ENCODE peak calls at places on chromosomes 7 and 10, in eight cellular contexts. B is putamen; O is AG10803; A is activated CD4-positive, alpha-beta memory T cell treated with anti-CD3 and anti-CD28 coated beads for 36 hours; K is COR-L47; Z is BE2C; R is IMR-90; E is thoracic aorta. G is an unnamed sample.

GRCh38 chr10:28797904-28798371 is 120.6 kb downstream of the BAMBI start:
- DNase-seq in B (no peak), O (no peak), A (no peak), K (no peak), Z (no peak), R (no peak), E (no peak), G (no peak)

GRCh38 chr7:30863694-30864011 is 48.0 kb upstream of the AQP1 start:
- DNase-seq in B (no peak), O (peak), A (no peak), K (no peak), Z (no peak), R (peak), E (no peak), G (no peak)

GRCh38 chr7:104878577-104878976 is 135.4 kb upstream of the KMT2E start:
- DNase-seq in B (no peak), O (no peak), A (peak), K (no peak), Z (no peak), R (no peak), E (no peak), G (no peak)

GRCh38 chr10:100653957-100654834 is 91.2 kb upstream of the PAX2 start:
- DNase-seq in B (no peak), O (peak), A (peak), K (no peak), Z (peak), R (no peak), E (no peak), G (peak)

GRCh38 chr10:83592337-83592935 is 546.9 kb upstream of the GHITM start:
- DNase-seq in B (no peak), O (no peak), A (no peak), K (no peak), Z (no peak), R (no peak), E (no peak), G (no peak)

GRCh38 chr10:93716771-93717170 is 14.4 kb upstream of the FRA10AC1 start:
- DNase-seq in B (no peak), O (no peak), A (no peak), K (no peak), Z (no peak), R (no peak), E (no peak), G (no peak)

GRCh38 chr10:60430836-60431597 is 41.3 kb upstream of the ANK3 start:
- DNase-seq in B (no peak), O (no peak), A (no peak), K (no peak), Z (no peak), R (peak), E (no peak), G (no peak)

GRCh38 chr7:157386979-157387800 is 50.4 kb downstream of the DNAJB6 start:
- DNase-seq in B (peak), O (peak), A (peak), K (peak), Z (peak), R (peak), E (peak), G (peak)

GRCh38 chr10:18700555-18700850 is 41.3 kb downstream of the ARL5B start:
- DNase-seq in B (no peak), O (no peak), A (no peak), K (no peak), Z (no peak), R (no peak), E (no peak), G (no peak)

GRCh38 chr7:43004076-43004475 is 71.9 kb downstream of the MRPL32 start:
- DNase-seq in B (no peak), O (peak), A (no peak), K (no peak), Z (no peak), R (no peak), E (no peak), G (no peak)

GRCh38 chr10:124611738-124612137 is 132.4 kb downstream of the FAM53B start:
- DNase-seq in B (no peak), O (no peak), A (peak), K (no peak), Z (no peak), R (no peak), E (no peak), G (no peak)

GRCh38 chr10:86644412-86645110 is 9.8 kb upstream of the OPN4 start:
- DNase-seq in B (no peak), O (peak), A (peak), K (no peak), Z (no peak), R (peak), E (no peak), G (peak)

GRCh38 chr10:641149-642010 is 48.1 kb downstream of the DIP2C start:
- DNase-seq in B (no peak), O (no peak), A (no peak), K (no peak), Z (no peak), R (no peak), E (no peak), G (no peak)

GRCh38 chr7:75617634-75618234 is 121.0 kb downstream of the HIP1 start:
- DNase-seq in B (peak), O (peak), A (peak), K (no peak), Z (no peak), R (no peak), E (peak), G (no peak)

GRCh38 chr10:73494877-73495225 is 973 bp downstream of the PPP3CB start:
- DNase-seq in B (no peak), O (peak), A (no peak), K (no peak), Z (no peak), R (no peak), E (no peak), G (no peak)

GRCh38 chr10:42983595-42983990 is 93.3 kb upstream of the RET start:
- DNase-seq in B (no peak), O (no peak), A (peak), K (no peak), Z (no peak), R (no peak), E (no peak), G (no peak)

GRCh38 chr7:6271694-6272371 is 591 bp downstream of the CYTH3 start:
- DNase-seq in B (peak), O (no peak), A (peak), K (no peak), Z (peak), R (no peak), E (no peak), G (peak)

GRCh38 chr7:132652507-132652906 is 76.2 kb upstream of the PLXNA4 start:
- DNase-seq in B (no peak), O (no peak), A (no peak), K (no peak), Z (no peak), R (no peak), E (no peak), G (no peak)

GRCh38 chr7:55939514-55940123 is 12.1 kb upstream of the MRPS17 start:
- DNase-seq in B (no peak), O (no peak), A (no peak), K (no peak), Z (no peak), R (no peak), E (no peak), G (no peak)

GRCh38 chr7:22791204-22792158 is 31.2 kb downstream of the TOMM7 start:
- DNase-seq in B (no peak), O (peak), A (no peak), K (no peak), Z (no peak), R (peak), E (no peak), G (no peak)

GRCh38 chr7:118995395-118995794 is 770.9 kb downstream of the ANKRD7 start:
- DNase-seq in B (no peak), O (no peak), A (no peak), K (no peak), Z (no peak), R (peak), E (no peak), G (no peak)

GRCh38 chr10:24622781-24623301 is 100.8 kb downstream of the ARHGAP21 start:
- DNase-seq in B (peak), O (peak), A (no peak), K (no peak), Z (no peak), R (peak), E (no peak), G (no peak)

GRCh38 chr7:1192171-1192676 is 32.2 kb upstream of the ZFAND2A start:
- DNase-seq in B (no peak), O (peak), A (no peak), K (no peak), Z (no peak), R (peak), E (no peak), G (no peak)

GRCh38 chr7:1748774-1749173 is 78.7 kb downstream of the ELFN1 start:
- DNase-seq in B (no peak), O (no peak), A (no peak), K (no peak), Z (no peak), R (no peak), E (no peak), G (no peak)

GRCh38 chr10:91883549-91884542 is 25.4 kb downstream of the FGFBP3 start:
- DNase-seq in B (no peak), O (peak), A (no peak), K (no peak), Z (no peak), R (peak), E (peak), G (peak)